ENCODE peak calls at places on chromosomes 1 and 21, in nine cellular contexts. One of them, this sample, is unnamed.

GRCh38 chr1:183783896-183784637 is 20.9 kb upstream of the RGL1 start:
- DNase-seq in CD4-positive, alpha-beta T cell: no peak
- DNase-seq in cardiac fibroblast: peak; percentile 90
- DNase-seq in fibroblast of mammary gland: peak; percentile 91
- DNase-seq in A549: no peak
- DNase-seq in neural crest cell: no peak
- DNase-seq in B cell: no peak
- DNase-seq in AG09309: no peak
- DNase-seq in tibial nerve: no peak
- DNase-seq in this sample: peak; percentile 79

GRCh38 chr1:90007979-90008404 is 13.1 kb downstream of the ZNF326 start:
- DNase-seq in tibial nerve: no peak
- DNase-seq in B cell: no peak
- DNase-seq in neural crest cell: no peak
- DNase-seq in A549: no peak
- DNase-seq in cardiac fibroblast: no peak
- DNase-seq in AG09309: no peak
- DNase-seq in fibroblast of mammary gland: no peak
- DNase-seq in CD4-positive, alpha-beta T cell: no peak
- DNase-seq in this sample: no peak

GRCh38 chr1:24199291-24199900 is 12.3 kb upstream of the IFNLR1 start:
- DNase-seq in AG09309: no peak
- DNase-seq in A549: peak; percentile 61
- DNase-seq in neural crest cell: peak; percentile 77
- DNase-seq in CD4-positive, alpha-beta T cell: peak; percentile 61
- DNase-seq in fibroblast of mammary gland: peak; percentile 64
- DNase-seq in B cell: peak; percentile 80
- DNase-seq in tibial nerve: no peak
- DNase-seq in cardiac fibroblast: peak; percentile 70
- DNase-seq in this sample: peak; percentile 71

GRCh38 chr1:111208921-111209320 is 8.5 kb upstream of the DENND2D start:
- DNase-seq in tibial nerve: no peak
- DNase-seq in B cell: no peak
- DNase-seq in A549: no peak
- DNase-seq in neural crest cell: no peak
- DNase-seq in fibroblast of mammary gland: no peak
- DNase-seq in CD4-positive, alpha-beta T cell: no peak
- DNase-seq in AG09309: no peak
- DNase-seq in cardiac fibroblast: no peak
- DNase-seq in this sample: no peak

GRCh38 chr21:25643486-25643885 is 4.4 kb downstream of the JAM2 start:
- DNase-seq in B cell: no peak
- DNase-seq in fibroblast of mammary gland: no peak
- DNase-seq in CD4-positive, alpha-beta T cell: no peak
- DNase-seq in A549: no peak
- DNase-seq in cardiac fibroblast: no peak
- DNase-seq in AG09309: no peak
- DNase-seq in neural crest cell: no peak
- DNase-seq in tibial nerve: no peak
- DNase-seq in this sample: no peak

GRCh38 chr1:235073968-235074334 is 54.7 kb downstream of the TOMM20 start:
- DNase-seq in A549: no peak
- DNase-seq in fibroblast of mammary gland: no peak
- DNase-seq in CD4-positive, alpha-beta T cell: no peak
- DNase-seq in cardiac fibroblast: no peak
- DNase-seq in AG09309: no peak
- DNase-seq in B cell: no peak
- DNase-seq in tibial nerve: no peak
- DNase-seq in neural crest cell: no peak
- DNase-seq in this sample: no peak

GRCh38 chr1:31835415-31835814 is 19.6 kb upstream of the SPOCD1 start:
- DNase-seq in A549: no peak
- DNase-seq in tibial nerve: no peak
- DNase-seq in AG09309: no peak
- DNase-seq in B cell: no peak
- DNase-seq in fibroblast of mammary gland: no peak
- DNase-seq in cardiac fibroblast: no peak
- DNase-seq in neural crest cell: no peak
- DNase-seq in CD4-positive, alpha-beta T cell: no peak
- DNase-seq in this sample: no peak

GRCh38 chr1:236639686-236640085 is 35.4 kb upstream of the HEATR1 start:
- DNase-seq in CD4-positive, alpha-beta T cell: no peak
- DNase-seq in AG09309: no peak
- DNase-seq in B cell: no peak
- DNase-seq in A549: no peak
- DNase-seq in tibial nerve: no peak
- DNase-seq in neural crest cell: no peak
- DNase-seq in cardiac fibroblast: no peak
- DNase-seq in fibroblast of mammary gland: no peak
- DNase-seq in this sample: no peak

GRCh38 chr1:175376194-175376593 is 183.6 kb upstream of the KIAA0040 start:
- DNase-seq in neural crest cell: no peak
- DNase-seq in A549: peak; percentile 30
- DNase-seq in AG09309: no peak
- DNase-seq in tibial nerve: no peak
- DNase-seq in fibroblast of mammary gland: peak; percentile 12
- DNase-seq in cardiac fibroblast: peak; percentile 5
- DNase-seq in CD4-positive, alpha-beta T cell: no peak
- DNase-seq in B cell: no peak
- DNase-seq in this sample: peak; percentile 52

GRCh38 chr1:107618539-107618938 is 346.4 kb downstream of the VAV3 start:
- DNase-seq in tibial nerve: no peak
- DNase-seq in CD4-positive, alpha-beta T cell: no peak
- DNase-seq in AG09309: no peak
- DNase-seq in A549: no peak
- DNase-seq in B cell: no peak
- DNase-seq in fibroblast of mammary gland: no peak
- DNase-seq in neural crest cell: no peak
- DNase-seq in cardiac fibroblast: no peak
- DNase-seq in this sample: no peak

GRCh38 chr1:213982814-213983588 is 4.8 kb upstream of the PROX1 start:
- DNase-seq in CD4-positive, alpha-beta T cell: no peak
- DNase-seq in B cell: no peak
- DNase-seq in A549: no peak
- DNase-seq in cardiac fibroblast: no peak
- DNase-seq in neural crest cell: peak; percentile 51
- DNase-seq in fibroblast of mammary gland: no peak
- DNase-seq in tibial nerve: no peak
- DNase-seq in AG09309: no peak
- DNase-seq in this sample: no peak

DNA sequence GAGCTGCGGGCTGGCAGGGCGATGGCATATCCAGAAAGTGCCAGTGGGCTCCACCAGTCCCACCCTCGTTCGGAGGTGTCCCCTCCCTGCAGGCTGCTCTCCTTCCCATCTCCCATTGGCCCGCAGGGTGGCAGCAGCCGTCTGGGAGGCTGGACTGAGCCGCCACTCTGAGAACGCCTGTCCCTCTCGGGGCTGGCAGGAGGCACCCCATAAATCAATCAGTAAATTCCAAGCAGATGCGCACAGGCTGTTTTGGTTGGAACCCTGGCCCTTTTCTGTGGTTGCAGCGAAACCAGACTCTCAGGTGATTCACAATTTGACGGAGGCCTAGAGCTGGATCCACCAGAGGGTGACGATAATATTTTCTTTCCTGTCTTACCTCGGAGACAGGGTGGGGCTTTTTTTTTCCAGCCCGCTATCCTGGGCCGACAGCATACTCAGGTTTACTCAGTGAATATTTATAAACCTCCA is 99.7 kb downstream of the GLIS1 start:
- DNase-seq in fibroblast of mammary gland: peak; percentile 61
- DNase-seq in B cell: peak; percentile 28
- DNase-seq in AG09309: peak; percentile 54
- DNase-seq in A549: no peak
- DNase-seq in neural crest cell: no peak
- DNase-seq in cardiac fibroblast: peak; percentile 50
- DNase-seq in tibial nerve: no peak
- DNase-seq in CD4-positive, alpha-beta T cell: no peak
- DNase-seq in this sample: peak; percentile 72
- TF ChIP-seq CTCF in fibroblast of mammary gland: no peak
- TF ChIP-seq CTCF in B cell: no peak
- TF ChIP-seq CTCF in AG09309: peak; percentile 56
- TF ChIP-seq CTCF in A549: no peak
- TF ChIP-seq CTCF in neural crest cell: no peak
- TF ChIP-seq CTCF in cardiac fibroblast: no peak
- TF ChIP-seq CTCF in tibial nerve: no peak
- TF ChIP-seq CTCF in CD4-positive, alpha-beta T cell: no peak
- TF ChIP-seq CTCF in this sample: no peak

DNA sequence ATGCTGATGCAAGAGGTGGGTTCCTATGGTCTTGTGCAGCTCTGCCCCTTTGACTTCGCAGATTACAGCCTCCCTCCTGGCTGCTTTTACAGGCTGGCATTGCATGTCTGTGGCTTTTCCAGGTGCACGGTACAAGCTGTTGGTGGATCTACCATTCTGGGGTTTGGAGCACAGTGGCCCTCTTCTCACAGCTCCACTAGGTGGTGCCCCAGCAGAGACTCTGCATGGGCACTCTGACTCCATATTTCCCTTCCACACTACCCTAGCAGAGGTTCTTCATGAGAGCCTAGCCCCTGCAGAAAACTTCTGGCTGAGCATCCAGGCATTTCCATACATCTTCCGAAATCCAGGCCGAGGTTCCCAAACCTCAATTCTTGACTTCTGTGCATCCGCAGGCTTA is 989.0 kb downstream of the PLA2G4A start:
- DNase-seq in B cell: no peak
- DNase-seq in CD4-positive, alpha-beta T cell: no peak
- DNase-seq in cardiac fibroblast: no peak
- DNase-seq in fibroblast of mammary gland: no peak
- DNase-seq in A549: no peak
- DNase-seq in tibial nerve: no peak
- DNase-seq in neural crest cell: no peak
- DNase-seq in AG09309: no peak
- DNase-seq in this sample: no peak
- TF ChIP-seq CTCF in B cell: no peak
- TF ChIP-seq CTCF in CD4-positive, alpha-beta T cell: no peak
- TF ChIP-seq CTCF in cardiac fibroblast: no peak
- TF ChIP-seq CTCF in fibroblast of mammary gland: no peak
- TF ChIP-seq CTCF in A549: no peak
- TF ChIP-seq CTCF in tibial nerve: no peak
- TF ChIP-seq CTCF in neural crest cell: no peak
- TF ChIP-seq CTCF in AG09309: no peak
- TF ChIP-seq CTCF in this sample: no peak

GRCh38 chr1:2459757-2460156 is 16.3 kb upstream of the PLCH2 start:
- DNase-seq in AG09309: peak; percentile 2
- DNase-seq in B cell: no peak
- DNase-seq in cardiac fibroblast: peak; percentile 44
- DNase-seq in neural crest cell: no peak
- DNase-seq in fibroblast of mammary gland: peak; percentile 60
- DNase-seq in A549: peak; percentile 30
- DNase-seq in CD4-positive, alpha-beta T cell: no peak
- DNase-seq in tibial nerve: no peak
- DNase-seq in this sample: no peak
- TF ChIP-seq CTCF in AG09309: peak; percentile 40
- TF ChIP-seq CTCF in B cell: no peak
- TF ChIP-seq CTCF in cardiac fibroblast: no peak
- TF ChIP-seq CTCF in neural crest cell: no peak
- TF ChIP-seq CTCF in fibroblast of mammary gland: peak; percentile 27
- TF ChIP-seq CTCF in A549: no peak
- TF ChIP-seq CTCF in CD4-positive, alpha-beta T cell: no peak
- TF ChIP-seq CTCF in tibial nerve: no peak
- TF ChIP-seq CTCF in this sample: no peak

DNA sequence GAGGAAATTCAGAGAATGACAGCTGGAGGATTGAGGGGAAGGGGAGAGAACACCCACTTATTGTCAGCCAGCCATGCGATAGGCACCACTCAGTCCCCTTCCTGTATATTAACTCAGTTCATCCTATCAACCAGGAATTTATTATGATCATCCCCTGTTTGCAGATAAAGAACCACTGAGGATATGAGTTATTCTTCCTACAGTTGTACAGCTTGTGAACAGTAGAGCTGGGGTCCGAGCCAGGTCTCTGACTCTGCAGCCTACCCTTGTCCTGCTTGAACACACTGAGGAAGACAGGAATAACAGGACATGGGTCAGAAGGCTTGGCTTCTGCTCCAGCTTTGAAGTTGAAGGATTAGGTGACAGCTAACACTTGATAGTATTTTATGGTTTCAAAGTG is 42.0 kb upstream of the SCMH1 start:
- DNase-seq in cardiac fibroblast: no peak
- DNase-seq in B cell: no peak
- DNase-seq in tibial nerve: no peak
- DNase-seq in A549: no peak
- DNase-seq in fibroblast of mammary gland: no peak
- DNase-seq in AG09309: no peak
- DNase-seq in neural crest cell: no peak
- DNase-seq in CD4-positive, alpha-beta T cell: no peak
- DNase-seq in this sample: no peak
- TF ChIP-seq CTCF in cardiac fibroblast: no peak
- TF ChIP-seq CTCF in B cell: no peak
- TF ChIP-seq CTCF in tibial nerve: no peak
- TF ChIP-seq CTCF in A549: no peak
- TF ChIP-seq CTCF in fibroblast of mammary gland: no peak
- TF ChIP-seq CTCF in AG09309: no peak
- TF ChIP-seq CTCF in neural crest cell: no peak
- TF ChIP-seq CTCF in CD4-positive, alpha-beta T cell: no peak
- TF ChIP-seq CTCF in this sample: no peak

GRCh38 chr1:43340559-43340958 is 2.9 kb downstream of the MPL start:
- DNase-seq in tibial nerve: no peak
- DNase-seq in A549: no peak
- DNase-seq in B cell: no peak
- DNase-seq in neural crest cell: no peak
- DNase-seq in AG09309: no peak
- DNase-seq in cardiac fibroblast: no peak
- DNase-seq in CD4-positive, alpha-beta T cell: no peak
- DNase-seq in fibroblast of mammary gland: no peak
- DNase-seq in this sample: no peak
- TF ChIP-seq CTCF in tibial nerve: no peak
- TF ChIP-seq CTCF in A549: no peak
- TF ChIP-seq CTCF in B cell: no peak
- TF ChIP-seq CTCF in neural crest cell: no peak
- TF ChIP-seq CTCF in AG09309: no peak
- TF ChIP-seq CTCF in cardiac fibroblast: no peak
- TF ChIP-seq CTCF in CD4-positive, alpha-beta T cell: no peak
- TF ChIP-seq CTCF in fibroblast of mammary gland: no peak
- TF ChIP-seq CTCF in this sample: no peak